ENCODE peak calls at places on chromosome 3, in four cellular contexts. Q is kidney epithelial cell, C is pancreas, K is suprapubic skin. M is an unnamed sample.

GRCh38 chr3:13595001-13595421 is 46.1 kb downstream of the FBLN2 start:
- DNase-seq in Q (no peak), C (no peak), K (no peak), M (no peak)

GRCh38 chr3:135097276-135097946 is 302.4 kb downstream of the EPHB1 start:
- DNase-seq in Q (no peak), C (no peak), K (peak), M (no peak)

GRCh38 chr3:68206524-68207117 is 552.2 kb upstream of the SUCLG2 start:
- DNase-seq in Q (no peak), C (no peak), K (no peak), M (no peak)

GRCh38 chr3:115713247-115713646 is 89.9 kb downstream of the GAP43 start:
- DNase-seq in Q (no peak), C (peak), K (no peak), M (no peak)

GRCh38 chr3:179336345-179336929 is 11.1 kb upstream of the MFN1 start:
- DNase-seq in Q (no peak), C (no peak), K (no peak), M (no peak)

GRCh38 chr3:93994056-93994455 is 14.1 kb downstream of the ARL13B start:
- DNase-seq in Q (no peak), C (no peak), K (no peak), M (no peak)

GRCh38 chr3:15647629-15648167 is 46.2 kb downstream of the BTD start:
- DNase-seq in Q (peak), C (peak), K (no peak), M (no peak)

GRCh38 chr3:63232764-63233396 is 45.2 kb upstream of the SYNPR start:
- DNase-seq in Q (no peak), C (no peak), K (no peak), M (no peak)

GRCh38 chr3:15628967-15629366 is 27.4 kb downstream of the BTD start:
- DNase-seq in Q (no peak), C (no peak), K (no peak), M (no peak)

GRCh38 chr3:167895684-167896083 is 160.2 kb downstream of the SERPINI1 start:
- DNase-seq in Q (no peak), C (no peak), K (no peak), M (no peak)

GRCh38 chr3:48607519-48607918 is 1.9 kb downstream of the UQCRC1 start:
- DNase-seq in Q (no peak), C (no peak), K (no peak), M (no peak)

GRCh38 chr3:117719316-117719926 is 1009.8 kb downstream of the TUSC7 start:
- DNase-seq in Q (no peak), C (no peak), K (no peak), M (no peak)

GRCh38 chr3:11610700-11611099 is 33.0 kb downstream of the VGLL4 start:
- DNase-seq in Q (no peak), C (no peak), K (no peak), M (no peak)

GRCh38 chr3:151567477-151567876 is 106.6 kb upstream of the IGSF10 start:
- DNase-seq in Q (no peak), C (no peak), K (no peak), M (no peak)

GRCh38 chr3:18489939-18490338 is 64.8 kb upstream of the SATB1 start:
- DNase-seq in Q (no peak), C (no peak), K (no peak), M (no peak)

GRCh38 chr3:10205461-10206165 is 40.9 kb downstream of the IRAK2 start:
- DNase-seq in Q (peak), C (no peak), K (no peak), M (no peak)

GRCh38 chr3:169879013-169879412 is 9.3 kb upstream of the LRRC31 start:
- DNase-seq in Q (no peak), C (no peak), K (no peak), M (no peak)

GRCh38 chr3:158508481-158508880 is 62.5 kb upstream of the MLF1 start:
- DNase-seq in Q (no peak), C (no peak), K (no peak), M (no peak)

GRCh38 chr3:17639765-17640164 is 102.7 kb downstream of the TBC1D5 start:
- DNase-seq in Q (peak), C (no peak), K (no peak), M (no peak)

GRCh38 chr3:60240558-60240957 is 1010.7 kb downstream of the FHIT start:
- DNase-seq in Q (no peak), C (no peak), K (no peak), M (no peak)

GRCh38 chr3:76991165-76991564 is 48.7 kb upstream of the ROBO2 start:
- DNase-seq in Q (no peak), C (no peak), K (no peak), M (no peak)

GRCh38 chr3:89098964-89099585 is 8.3 kb upstream of the EPHA3 start:
- DNase-seq in Q (peak), C (peak), K (no peak), M (peak)

GRCh38 chr3:177781686-177782161 is 584.4 kb upstream of the TBL1XR1 start:
- DNase-seq in Q (no peak), C (no peak), K (peak), M (peak)

GRCh38 chr3:29488922-29489321 is 208.1 kb downstream of the RBMS3 start:
- DNase-seq in Q (no peak), C (no peak), K (no peak), M (no peak)

GRCh38 chr3:99384596-99384995 is 253.8 kb upstream of the COL8A1 start:
- DNase-seq in Q (no peak), C (no peak), K (no peak), M (no peak)

GRCh38 chr3:114223146-114223545 is 14.2 kb downstream of the ZNF80 start:
- DNase-seq in Q (no peak), C (no peak), K (no peak), M (no peak)

GRCh38 chr3:14391033-14391432 is 11.4 kb upstream of the SLC6A6 start:
- DNase-seq in Q (no peak), C (no peak), K (no peak), M (no peak)

GRCh38 chr3:131361464-131362421 is 19.8 kb upstream of the NUDT16 start:
- DNase-seq in Q (peak), C (peak), K (peak), M (no peak)

GRCh38 chr3:5055352-5056004 is 66.6 kb upstream of the ARL8B start:
- DNase-seq in Q (no peak), C (no peak), K (no peak), M (no peak)

GRCh38 chr3:138399766-138400165 is 34.6 kb upstream of the ESYT3 start:
- DNase-seq in Q (no peak), C (no peak), K (no peak), M (no peak)

GRCh38 chr3:125395091-125395490 is 20.0 kb upstream of the ZNF148 start:
- DNase-seq in Q (no peak), C (no peak), K (no peak), M (no peak)

GRCh38 chr3:138768126-138768525 is 66.6 kb downstream of the PIK3CB start:
- DNase-seq in Q (no peak), C (no peak), K (no peak), M (no peak)

GRCh38 chr3:129482721-129483120 is 42.7 kb downstream of the IFT122 start:
- DNase-seq in Q (no peak), C (no peak), K (no peak), M (no peak)
- TF ChIP-seq CTCF in Q (peak), C (no peak), K (no peak), M (peak)

DNA sequence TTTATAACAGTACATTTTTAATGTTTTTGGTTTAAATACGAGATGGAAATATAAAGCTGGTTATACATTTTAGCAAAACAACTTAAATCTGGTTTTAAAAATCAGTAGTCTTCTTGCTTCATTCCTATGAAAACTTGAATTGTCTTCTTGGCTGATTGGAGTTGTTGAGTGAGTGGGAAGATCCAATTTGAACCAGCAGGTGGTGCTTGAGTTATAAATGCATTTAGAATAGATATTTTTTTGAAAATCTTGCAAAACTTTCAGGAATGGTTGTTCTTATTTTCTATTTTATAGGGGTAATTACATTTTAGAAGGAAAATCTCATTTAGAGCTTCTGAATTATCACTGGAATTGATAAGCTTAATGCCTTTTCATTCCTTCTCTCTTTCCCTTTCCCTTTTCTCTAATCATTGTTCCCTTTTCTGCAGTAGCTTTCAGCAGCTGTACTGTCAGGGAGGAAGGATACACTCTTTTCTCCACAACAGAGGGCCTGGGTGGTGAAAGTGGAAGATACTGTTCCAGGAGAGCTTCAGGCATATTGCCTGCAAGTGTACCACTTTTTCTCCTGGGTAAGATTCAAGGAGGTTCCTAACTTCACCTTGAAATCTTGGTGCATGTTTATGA is 335.6 kb downstream of the NLGN1 start:
- DNase-seq in Q (no peak), C (no peak), K (no peak), M (no peak)
- TF ChIP-seq CTCF in Q (peak), C (no peak), K (no peak), M (peak)

DNA sequence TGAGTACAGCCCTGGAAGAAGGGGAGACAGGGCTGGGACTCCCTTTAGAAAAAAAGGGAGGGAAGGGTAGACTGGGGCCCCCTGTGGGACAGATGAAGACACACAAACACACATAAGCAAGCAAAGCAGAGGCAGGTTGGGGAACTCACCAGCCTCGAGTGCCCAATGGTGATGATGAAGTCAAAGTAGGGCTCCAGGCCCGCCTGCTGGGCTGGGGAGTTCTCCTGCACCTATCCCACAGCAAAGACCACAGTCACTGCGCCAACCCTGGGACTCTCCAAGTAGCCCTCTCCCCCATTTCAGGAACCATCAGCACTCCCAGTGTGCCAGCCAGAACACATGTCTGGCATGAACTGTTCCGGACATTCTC is 4.1 kb downstream of the GORASP1 start:
- DNase-seq in Q (no peak), C (no peak), K (no peak), M (peak)
- TF ChIP-seq CTCF in Q (no peak), C (no peak), K (no peak), M (no peak)

DNA sequence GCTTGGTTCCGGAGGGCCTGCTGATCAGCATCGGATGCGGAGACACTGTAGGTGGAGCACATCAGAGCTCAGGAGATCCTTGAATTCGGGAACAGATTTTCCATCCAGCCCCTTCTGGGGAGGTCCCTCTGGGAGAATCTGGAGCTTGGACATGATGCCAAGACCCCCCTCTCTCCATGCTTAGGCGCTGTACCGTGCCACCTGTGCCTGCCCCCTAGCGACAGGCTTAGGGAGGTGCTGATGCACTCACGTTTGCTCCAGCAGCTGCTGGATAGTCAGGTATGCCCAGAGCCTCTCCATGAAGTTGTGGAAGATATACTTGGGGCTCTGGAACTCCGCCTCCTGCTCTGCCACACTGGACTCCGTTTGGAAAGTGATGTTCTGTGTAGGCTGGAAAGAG is 9.7 kb downstream of the ITIH4 start:
- DNase-seq in Q (no peak), C (no peak), K (no peak), M (no peak)
- TF ChIP-seq CTCF in Q (peak), C (peak), K (no peak), M (peak)

GRCh38 chr3:186775999-186776398 is 7.4 kb upstream of the EIF4A2 start:
- DNase-seq in Q (no peak), C (no peak), K (no peak), M (no peak)
- TF ChIP-seq CTCF in Q (peak), C (no peak), K (no peak), M (no peak)

GRCh38 chr3:43215684-43216336 is 70.5 kb upstream of the SNRK start:
- DNase-seq in Q (no peak), C (no peak), K (no peak), M (no peak)
- TF ChIP-seq CTCF in Q (no peak), C (no peak), K (no peak), M (peak)

GRCh38 chr3:53131136-53131495 is 881 bp upstream of the RFT1 start:
- DNase-seq in Q (no peak), C (no peak), K (no peak), M (no peak)

GRCh38 chr3:53132347-53132746 is 2.1 kb upstream of the RFT1 start:
- DNase-seq in Q (no peak), C (no peak), K (no peak), M (no peak)

GRCh38 chr3:53126646-53127045 is 3.6 kb downstream of the RFT1 start:
- DNase-seq in Q (no peak), C (no peak), K (no peak), M (no peak)

GRCh38 chr3:53129344-53129743 is 891 bp downstream of the RFT1 start:
- DNase-seq in Q (no peak), C (no peak), K (no peak), M (no peak)

GRCh38 chr3:53130179-53131135 is at the start of gene RFT1:
- DNase-seq in Q (peak), C (peak), K (peak), M (peak)
- TF ChIP-seq CTCF in Q (peak), C (no peak), K (no peak), M (peak)

DNA sequence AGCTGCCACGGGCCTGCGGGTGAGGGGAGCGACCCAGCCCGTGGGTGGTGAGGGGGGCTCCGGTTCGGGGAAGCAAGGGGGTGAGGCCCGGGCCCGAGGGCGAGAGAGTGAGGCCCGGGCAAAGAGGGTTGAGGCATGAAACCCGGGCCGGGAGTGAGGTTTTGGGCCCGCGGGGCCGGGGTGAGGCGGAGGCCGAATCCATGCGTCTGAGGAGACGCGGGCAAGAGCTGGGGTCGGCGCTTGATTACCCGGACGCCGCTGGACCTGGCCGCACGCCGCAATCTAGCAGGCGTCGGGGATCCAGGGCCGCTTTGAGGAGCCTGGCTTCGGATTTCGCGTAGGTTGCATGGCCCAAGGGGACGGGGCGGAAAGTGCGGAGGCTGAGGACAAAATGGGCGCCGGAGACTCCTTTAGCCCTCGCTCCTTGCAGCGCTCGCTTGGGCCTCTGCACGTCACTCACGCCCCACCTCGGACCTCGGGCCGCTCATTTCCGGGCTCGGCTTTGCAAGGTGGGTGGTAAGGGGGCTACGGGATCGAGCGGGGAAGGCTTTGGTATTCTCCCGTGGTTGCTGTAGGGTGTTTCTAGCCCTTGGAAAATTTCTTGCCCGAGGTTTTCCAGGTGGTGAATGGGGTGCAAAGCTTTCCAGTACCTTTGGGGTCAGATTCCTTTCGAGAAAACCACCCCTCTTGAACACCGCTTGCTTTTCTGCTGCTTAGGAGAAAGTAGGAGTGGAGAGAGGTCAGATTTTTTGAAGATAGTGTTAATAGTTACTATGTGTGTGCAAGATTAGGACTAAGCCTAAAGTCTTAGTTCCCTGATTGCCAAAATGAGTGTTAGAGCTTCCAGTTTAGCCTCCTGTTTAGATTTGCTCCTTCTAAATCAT is 827 bp downstream of the SLC25A36 start:
- DNase-seq in Q (no peak), C (peak), K (peak), M (peak)
- TF ChIP-seq CTCF in Q (no peak), C (no peak), K (no peak), M (no peak)

GRCh38 chr3:95752199-95752598 is 1062.2 kb upstream of the EPHA6 start:
- DNase-seq in Q (no peak), C (no peak), K (no peak), M (no peak)
- TF ChIP-seq CTCF in Q (no peak), C (no peak), K (no peak), M (no peak)

DNA sequence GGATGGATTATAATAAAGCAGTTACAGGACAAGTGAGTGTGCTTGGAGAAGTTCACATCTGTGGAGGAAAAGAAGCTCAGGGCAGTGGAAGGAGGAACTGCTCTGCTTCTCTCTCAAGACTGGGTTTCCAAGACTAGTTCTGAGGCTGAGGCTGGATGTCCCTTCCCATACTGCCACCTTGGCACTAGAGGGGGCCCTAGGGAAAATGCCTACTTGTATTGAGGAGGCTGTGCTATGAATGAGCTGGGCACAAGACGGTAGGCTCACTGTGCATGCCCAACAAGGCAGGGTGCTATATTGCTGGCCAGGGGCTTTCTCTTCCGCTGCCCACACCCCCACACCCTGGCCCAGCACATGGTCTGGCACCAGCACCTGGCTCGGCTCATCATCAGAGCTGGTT is 65.2 kb downstream of the SLCO2A1 start:
- DNase-seq in Q (no peak), C (no peak), K (no peak), M (no peak)
- TF ChIP-seq CTCF in Q (peak), C (no peak), K (no peak), M (no peak)

M was measured in osteocyte.